ENCODE peak calls at places on chromosomes 2 and 18, in nine cellular contexts. One of them, this sample, is unnamed.

GRCh38 chr2:23600336-23600735 is 215.4 kb downstream of the KLHL29 start:
- DNase-seq in left lung: no peak
- DNase-seq in uterus: no peak
- DNase-seq in HTR-8/SVneo: no peak
- DNase-seq in stimulated activated naive CD4-positive, alpha-beta T cell: no peak
- DNase-seq in H7: no peak
- DNase-seq in GM23338: no peak
- DNase-seq in lung: no peak
- DNase-seq in nucleus accumbens: no peak
- DNase-seq in this sample: no peak

GRCh38 chr18:63505566-63506335 is 29.0 kb downstream of the SERPINB5 start:
- DNase-seq in left lung: no peak
- DNase-seq in uterus: no peak
- DNase-seq in HTR-8/SVneo: peak
- DNase-seq in stimulated activated naive CD4-positive, alpha-beta T cell: no peak
- DNase-seq in H7: peak
- DNase-seq in GM23338: peak
- DNase-seq in lung: no peak
- DNase-seq in nucleus accumbens: no peak
- DNase-seq in this sample: no peak

GRCh38 chr18:34933880-34934689 is 107.1 kb upstream of the MAPRE2 start:
- DNase-seq in left lung: no peak
- DNase-seq in uterus: no peak
- DNase-seq in HTR-8/SVneo: no peak
- DNase-seq in stimulated activated naive CD4-positive, alpha-beta T cell: no peak
- DNase-seq in H7: no peak
- DNase-seq in GM23338: no peak
- DNase-seq in lung: no peak
- DNase-seq in nucleus accumbens: no peak
- DNase-seq in this sample: no peak

GRCh38 chr2:3868012-3868411 is 164.6 kb downstream of the DCDC2C start:
- DNase-seq in left lung: no peak
- DNase-seq in uterus: no peak
- DNase-seq in HTR-8/SVneo: no peak
- DNase-seq in stimulated activated naive CD4-positive, alpha-beta T cell: no peak
- DNase-seq in H7: no peak
- DNase-seq in GM23338: no peak
- DNase-seq in lung: no peak
- DNase-seq in nucleus accumbens: no peak
- DNase-seq in this sample: no peak

GRCh38 chr2:8414946-8415869 is 266.6 kb upstream of the ID2 start:
- DNase-seq in left lung: no peak
- DNase-seq in uterus: no peak
- DNase-seq in HTR-8/SVneo: no peak
- DNase-seq in stimulated activated naive CD4-positive, alpha-beta T cell: no peak
- DNase-seq in H7: no peak
- DNase-seq in GM23338: no peak
- DNase-seq in lung: no peak
- DNase-seq in nucleus accumbens: no peak
- DNase-seq in this sample: no peak

GRCh38 chr2:129396980-129397599 is 582.4 kb upstream of the RAB6C start:
- DNase-seq in left lung: no peak
- DNase-seq in uterus: no peak
- DNase-seq in HTR-8/SVneo: peak
- DNase-seq in stimulated activated naive CD4-positive, alpha-beta T cell: no peak
- DNase-seq in H7: peak
- DNase-seq in GM23338: peak
- DNase-seq in lung: no peak
- DNase-seq in nucleus accumbens: peak
- DNase-seq in this sample: peak

GRCh38 chr18:62045316-62045715 is 141.5 kb downstream of the PIGN start:
- DNase-seq in left lung: no peak
- DNase-seq in uterus: no peak
- DNase-seq in HTR-8/SVneo: no peak
- DNase-seq in stimulated activated naive CD4-positive, alpha-beta T cell: no peak
- DNase-seq in H7: no peak
- DNase-seq in GM23338: no peak
- DNase-seq in lung: no peak
- DNase-seq in nucleus accumbens: no peak
- DNase-seq in this sample: no peak

GRCh38 chr18:67273288-67273687 is 243.2 kb downstream of the DSEL start:
- DNase-seq in left lung: no peak
- DNase-seq in uterus: no peak
- DNase-seq in HTR-8/SVneo: no peak
- DNase-seq in stimulated activated naive CD4-positive, alpha-beta T cell: no peak
- DNase-seq in H7: no peak
- DNase-seq in GM23338: no peak
- DNase-seq in lung: no peak
- DNase-seq in nucleus accumbens: no peak
- DNase-seq in this sample: no peak

GRCh38 chr2:137252934-137253333 is 487.6 kb downstream of the THSD7B start:
- DNase-seq in left lung: no peak
- DNase-seq in uterus: no peak
- DNase-seq in HTR-8/SVneo: no peak
- DNase-seq in stimulated activated naive CD4-positive, alpha-beta T cell: no peak
- DNase-seq in H7: no peak
- DNase-seq in GM23338: no peak
- DNase-seq in lung: no peak
- DNase-seq in nucleus accumbens: no peak
- DNase-seq in this sample: no peak

GRCh38 chr2:225056330-225057073 is 14.2 kb upstream of the DOCK10 start:
- DNase-seq in left lung: no peak
- DNase-seq in uterus: no peak
- DNase-seq in HTR-8/SVneo: no peak
- DNase-seq in stimulated activated naive CD4-positive, alpha-beta T cell: no peak
- DNase-seq in H7: no peak
- DNase-seq in GM23338: no peak
- DNase-seq in lung: no peak
- DNase-seq in nucleus accumbens: no peak
- DNase-seq in this sample: no peak

GRCh38 chr2:24492283-24493272 is 1.5 kb downstream of the NCOA1 start:
- DNase-seq in left lung: no peak
- DNase-seq in uterus: no peak
- DNase-seq in HTR-8/SVneo: no peak
- DNase-seq in stimulated activated naive CD4-positive, alpha-beta T cell: no peak
- DNase-seq in H7: no peak
- DNase-seq in GM23338: peak
- DNase-seq in lung: peak
- DNase-seq in nucleus accumbens: no peak
- DNase-seq in this sample: no peak

GRCh38 chr18:6546229-6546628 is 131.5 kb upstream of the L3MBTL4 start:
- DNase-seq in left lung: no peak
- DNase-seq in uterus: no peak
- DNase-seq in HTR-8/SVneo: no peak
- DNase-seq in stimulated activated naive CD4-positive, alpha-beta T cell: no peak
- DNase-seq in H7: no peak
- DNase-seq in GM23338: no peak
- DNase-seq in lung: no peak
- DNase-seq in nucleus accumbens: no peak
- DNase-seq in this sample: no peak

GRCh38 chr2:37561615-37562569 is 109.5 kb downstream of the CDC42EP3 start:
- DNase-seq in left lung: no peak
- DNase-seq in uterus: no peak
- DNase-seq in HTR-8/SVneo: peak
- DNase-seq in stimulated activated naive CD4-positive, alpha-beta T cell: no peak
- DNase-seq in H7: no peak
- DNase-seq in GM23338: peak
- DNase-seq in lung: no peak
- DNase-seq in nucleus accumbens: no peak
- DNase-seq in this sample: no peak

GRCh38 chr2:169509230-169509917 is at the start of gene KLHL41:
- DNase-seq in left lung: no peak
- DNase-seq in uterus: no peak
- DNase-seq in HTR-8/SVneo: no peak
- DNase-seq in stimulated activated naive CD4-positive, alpha-beta T cell: no peak
- DNase-seq in H7: peak
- DNase-seq in GM23338: no peak
- DNase-seq in lung: no peak
- DNase-seq in nucleus accumbens: no peak
- DNase-seq in this sample: no peak

GRCh38 chr2:191894681-191895147 is 47.8 kb upstream of the CAVIN2 start:
- DNase-seq in left lung: no peak
- DNase-seq in uterus: no peak
- DNase-seq in HTR-8/SVneo: peak
- DNase-seq in stimulated activated naive CD4-positive, alpha-beta T cell: no peak
- DNase-seq in H7: no peak
- DNase-seq in GM23338: no peak
- DNase-seq in lung: no peak
- DNase-seq in nucleus accumbens: no peak
- DNase-seq in this sample: no peak

GRCh38 chr2:151844217-151844896 is 16.1 kb upstream of the ARL5A start:
- DNase-seq in left lung: no peak
- DNase-seq in uterus: no peak
- DNase-seq in HTR-8/SVneo: no peak
- DNase-seq in stimulated activated naive CD4-positive, alpha-beta T cell: no peak
- DNase-seq in H7: no peak
- DNase-seq in GM23338: no peak
- DNase-seq in lung: no peak
- DNase-seq in nucleus accumbens: no peak
- DNase-seq in this sample: no peak

GRCh38 chr2:37614061-37614802 is 57.2 kb downstream of the CDC42EP3 start:
- DNase-seq in left lung: no peak
- DNase-seq in uterus: peak
- DNase-seq in HTR-8/SVneo: peak
- DNase-seq in stimulated activated naive CD4-positive, alpha-beta T cell: no peak
- DNase-seq in H7: no peak
- DNase-seq in GM23338: no peak
- DNase-seq in lung: no peak
- DNase-seq in nucleus accumbens: peak
- DNase-seq in this sample: no peak

GRCh38 chr2:10620481-10620880 is 69.3 kb downstream of the NOL10 start:
- DNase-seq in left lung: no peak
- DNase-seq in uterus: no peak
- DNase-seq in HTR-8/SVneo: peak
- DNase-seq in stimulated activated naive CD4-positive, alpha-beta T cell: no peak
- DNase-seq in H7: no peak
- DNase-seq in GM23338: no peak
- DNase-seq in lung: no peak
- DNase-seq in nucleus accumbens: no peak
- DNase-seq in this sample: no peak

GRCh38 chr2:12080360-12080759 is 333.9 kb downstream of the LPIN1 start:
- DNase-seq in left lung: no peak
- DNase-seq in uterus: no peak
- DNase-seq in HTR-8/SVneo: no peak
- DNase-seq in stimulated activated naive CD4-positive, alpha-beta T cell: no peak
- DNase-seq in H7: no peak
- DNase-seq in GM23338: no peak
- DNase-seq in lung: no peak
- DNase-seq in nucleus accumbens: no peak
- DNase-seq in this sample: no peak

GRCh38 chr2:145980318-145980717 is 1460.4 kb upstream of the ZEB2 start:
- DNase-seq in left lung: no peak
- DNase-seq in uterus: no peak
- DNase-seq in HTR-8/SVneo: no peak
- DNase-seq in stimulated activated naive CD4-positive, alpha-beta T cell: no peak
- DNase-seq in H7: no peak
- DNase-seq in GM23338: no peak
- DNase-seq in lung: no peak
- DNase-seq in nucleus accumbens: no peak
- DNase-seq in this sample: no peak

GRCh38 chr2:201260302-201260800 is at the start of gene CASP8:
- DNase-seq in left lung: no peak
- DNase-seq in uterus: no peak
- DNase-seq in HTR-8/SVneo: peak
- DNase-seq in stimulated activated naive CD4-positive, alpha-beta T cell: peak
- DNase-seq in H7: no peak
- DNase-seq in GM23338: no peak
- DNase-seq in lung: peak
- DNase-seq in nucleus accumbens: no peak
- DNase-seq in this sample: peak

GRCh38 chr18:57959278-57959677 is 84.7 kb upstream of the NEDD4L start:
- DNase-seq in left lung: no peak
- DNase-seq in uterus: no peak
- DNase-seq in HTR-8/SVneo: peak
- DNase-seq in stimulated activated naive CD4-positive, alpha-beta T cell: no peak
- DNase-seq in H7: peak
- DNase-seq in GM23338: peak
- DNase-seq in lung: peak
- DNase-seq in nucleus accumbens: peak
- DNase-seq in this sample: no peak

GRCh38 chr18:74518456-74519315 is 15.6 kb upstream of the CNDP1 start:
- DNase-seq in left lung: no peak
- DNase-seq in uterus: no peak
- DNase-seq in HTR-8/SVneo: no peak
- DNase-seq in stimulated activated naive CD4-positive, alpha-beta T cell: no peak
- DNase-seq in H7: no peak
- DNase-seq in GM23338: no peak
- DNase-seq in lung: no peak
- DNase-seq in nucleus accumbens: no peak
- DNase-seq in this sample: no peak

GRCh38 chr18:68489018-68489792 is 225.7 kb downstream of the TMX3 start:
- DNase-seq in left lung: no peak
- DNase-seq in uterus: no peak
- DNase-seq in HTR-8/SVneo: no peak
- DNase-seq in stimulated activated naive CD4-positive, alpha-beta T cell: no peak
- DNase-seq in H7: no peak
- DNase-seq in GM23338: peak
- DNase-seq in lung: no peak
- DNase-seq in nucleus accumbens: no peak
- DNase-seq in this sample: no peak

GRCh38 chr2:176138526-176139169 is 9.1 kb downstream of the HOXD8 start:
- DNase-seq in left lung: no peak
- DNase-seq in uterus: peak
- DNase-seq in HTR-8/SVneo: no peak
- DNase-seq in stimulated activated naive CD4-positive, alpha-beta T cell: no peak
- DNase-seq in H7: peak
- DNase-seq in GM23338: no peak
- DNase-seq in lung: no peak
- DNase-seq in nucleus accumbens: no peak
- DNase-seq in this sample: no peak

GRCh38 chr2:147325955-147326354 is 518.9 kb upstream of the ACVR2A start:
- DNase-seq in left lung: no peak
- DNase-seq in uterus: no peak
- DNase-seq in HTR-8/SVneo: no peak
- DNase-seq in stimulated activated naive CD4-positive, alpha-beta T cell: no peak
- DNase-seq in H7: no peak
- DNase-seq in GM23338: no peak
- DNase-seq in lung: no peak
- DNase-seq in nucleus accumbens: no peak
- DNase-seq in this sample: no peak

GRCh38 chr18:26458526-26459232 is 89.7 kb downstream of the KCTD1 start:
- DNase-seq in left lung: no peak
- DNase-seq in uterus: no peak
- DNase-seq in HTR-8/SVneo: no peak
- DNase-seq in stimulated activated naive CD4-positive, alpha-beta T cell: no peak
- DNase-seq in H7: no peak
- DNase-seq in GM23338: no peak
- DNase-seq in lung: no peak
- DNase-seq in nucleus accumbens: no peak
- DNase-seq in this sample: no peak

GRCh38 chr2:16635796-16636699 is 29.6 kb downstream of the CYRIA start:
- DNase-seq in left lung: no peak
- DNase-seq in uterus: no peak
- DNase-seq in HTR-8/SVneo: no peak
- DNase-seq in stimulated activated naive CD4-positive, alpha-beta T cell: no peak
- DNase-seq in H7: no peak
- DNase-seq in GM23338: peak
- DNase-seq in lung: no peak
- DNase-seq in nucleus accumbens: no peak
- DNase-seq in this sample: no peak

GRCh38 chr2:121028577-121028976 is 256.4 kb downstream of the TFCP2L1 start:
- DNase-seq in left lung: no peak
- DNase-seq in uterus: no peak
- DNase-seq in HTR-8/SVneo: no peak
- DNase-seq in stimulated activated naive CD4-positive, alpha-beta T cell: no peak
- DNase-seq in H7: no peak
- DNase-seq in GM23338: no peak
- DNase-seq in lung: peak
- DNase-seq in nucleus accumbens: no peak
- DNase-seq in this sample: no peak

GRCh38 chr2:63740943-63741342 is 100.8 kb upstream of the UGP2 start:
- DNase-seq in left lung: no peak
- DNase-seq in uterus: no peak
- DNase-seq in HTR-8/SVneo: no peak
- DNase-seq in stimulated activated naive CD4-positive, alpha-beta T cell: no peak
- DNase-seq in H7: no peak
- DNase-seq in GM23338: no peak
- DNase-seq in lung: no peak
- DNase-seq in nucleus accumbens: no peak
- DNase-seq in this sample: no peak

GRCh38 chr2:98356729-98357128 is 10.5 kb downstream of the CNGA3 start:
- DNase-seq in left lung: no peak
- DNase-seq in uterus: no peak
- DNase-seq in HTR-8/SVneo: no peak
- DNase-seq in stimulated activated naive CD4-positive, alpha-beta T cell: no peak
- DNase-seq in H7: no peak
- DNase-seq in GM23338: no peak
- DNase-seq in lung: no peak
- DNase-seq in nucleus accumbens: no peak
- DNase-seq in this sample: no peak

This sample was measured in left cardiac atrium.